ENCODE peak calls at places on chromosome 14, in four cellular contexts. W is GM12878, V is K562, G is HepG2. S is an unnamed sample.

GRCh38 chr14:92848941-92849340 is 54.8 kb downstream of the GOLGA5 start:
- DNase-seq in W (no peak), V (no peak), G (no peak), S (no peak)

GRCh38 chr14:24674204-24674970 is 40.4 kb upstream of the GZMB start:
- DNase-seq in W (no peak), V (no peak), G (no peak), S (no peak)

GRCh38 chr14:32472512-32473472 is 143.7 kb downstream of the AKAP6 start:
- DNase-seq in W (no peak), V (no peak), G (peak), S (no peak)

GRCh38 chr14:67168110-67168441 is 21.2 kb upstream of the GARIN2 start:
- DNase-seq in W (no peak), V (no peak), G (no peak), S (no peak)

GRCh38 chr14:55706893-55707292 is 126.9 kb downstream of the KTN1 start:
- DNase-seq in W (no peak), V (no peak), G (no peak), S (no peak)

GRCh38 chr14:93788307-93788556 is at the start of gene PRIMA1:
- DNase-seq in W (no peak), V (no peak), G (no peak), S (no peak)

GRCh38 chr14:99333214-99333613 is 61.2 kb upstream of the BCL11B start:
- DNase-seq in W (no peak), V (no peak), G (no peak), S (no peak)

GRCh38 chr14:102527255-102528232 is 18.0 kb upstream of the ANKRD9 start:
- DNase-seq in W (no peak), V (no peak), G (no peak), S (peak)

GRCh38 chr14:89425931-89426330 is 8.9 kb upstream of the FOXN3 start:
- DNase-seq in W (peak), V (no peak), G (peak), S (no peak)

GRCh38 chr14:21748869-21749303 is 75.3 kb upstream of the OR4E1 start:
- DNase-seq in W (no peak), V (peak), G (peak), S (peak)

GRCh38 chr14:24705840-24706239 is 71.8 kb upstream of the GZMB start:
- DNase-seq in W (peak), V (no peak), G (no peak), S (no peak)

GRCh38 chr14:77204457-77204796 is 22.8 kb downstream of the TMEM63C start:
- DNase-seq in W (no peak), V (no peak), G (no peak), S (no peak)

GRCh38 chr14:24692382-24693352 is 58.7 kb upstream of the GZMB start:
- DNase-seq in W (no peak), V (no peak), G (no peak), S (no peak)

GRCh38 chr14:65599375-65599774 is 186.8 kb downstream of the FUT8 start:
- DNase-seq in W (no peak), V (no peak), G (no peak), S (no peak)

GRCh38 chr14:74604896-74605295 is 7.1 kb downstream of the LTBP2 start:
- DNase-seq in W (no peak), V (no peak), G (no peak), S (no peak)

GRCh38 chr14:59688224-59689170 is 111.9 kb upstream of the CCDC175 start:
- DNase-seq in W (no peak), V (peak), G (peak), S (peak)

GRCh38 chr14:20440882-20441281 is 4.9 kb upstream of the KLHL33 start:
- DNase-seq in W (no peak), V (no peak), G (no peak), S (no peak)

GRCh38 chr14:35695072-35695471 is 114.0 kb downstream of the RALGAPA1 start:
- DNase-seq in W (no peak), V (no peak), G (no peak), S (no peak)

GRCh38 chr14:56055521-56055920 is 62.7 kb upstream of the PELI2 start:
- DNase-seq in W (no peak), V (no peak), G (no peak), S (no peak)

GRCh38 chr14:77409131-77409533 is 14.2 kb downstream of the NOXRED1 start:
- DNase-seq in W (no peak), V (peak), G (peak), S (peak)

GRCh38 chr14:23028800-23029199 is 5.9 kb downstream of the PSMB5 start:
- DNase-seq in W (no peak), V (no peak), G (no peak), S (no peak)

GRCh38 chr14:89422181-89422951 is 5.3 kb upstream of the FOXN3 start:
- DNase-seq in W (no peak), V (no peak), G (no peak), S (no peak)

GRCh38 chr14:21917699-21918436 is 244.2 kb upstream of the OR4E1 start:
- DNase-seq in W (peak), V (peak), G (peak), S (peak)

GRCh38 chr14:101791919-101792572 is 30.5 kb downstream of the PPP2R5C start:
- DNase-seq in W (no peak), V (no peak), G (no peak), S (no peak)

GRCh38 chr14:74474376-74474775 is 18.7 kb downstream of the NPC2 start:
- DNase-seq in W (no peak), V (no peak), G (no peak), S (no peak)

GRCh38 chr14:87615050-87615449 is 377.9 kb downstream of the GALC start:
- DNase-seq in W (no peak), V (no peak), G (no peak), S (no peak)

GRCh38 chr14:71300474-71301359 is 393.5 kb downstream of the PCNX1 start:
- DNase-seq in W (no peak), V (no peak), G (no peak), S (no peak)

GRCh38 chr14:36652542-36653201 is 9.0 kb upstream of the PAX9 start:
- DNase-seq in W (no peak), V (no peak), G (no peak), S (no peak)

GRCh38 chr14:72573725-72574426 is 320.0 kb downstream of the DPF3 start:
- DNase-seq in W (no peak), V (no peak), G (no peak), S (no peak)

GRCh38 chr14:72576258-72576657 is 317.6 kb downstream of the DPF3 start:
- DNase-seq in W (no peak), V (no peak), G (no peak), S (no peak)

GRCh38 chr14:72578514-72578913 is 315.4 kb downstream of the DPF3 start:
- DNase-seq in W (no peak), V (no peak), G (no peak), S (no peak)

GRCh38 chr14:72577521-72577920 is 316.4 kb downstream of the DPF3 start:
- DNase-seq in W (no peak), V (no peak), G (no peak), S (no peak)

GRCh38 chr14:72574687-72575086 is 319.2 kb downstream of the DPF3 start:
- DNase-seq in W (no peak), V (no peak), G (no peak), S (no peak)
- H3K27ac ChIP-seq in W (no peak), V (no peak), G (no peak), S (no peak)

GRCh38 chr14:100568998-100569733 is 18.1 kb downstream of the BEGAIN start:
- DNase-seq in W (no peak), V (no peak), G (no peak), S (no peak)

GRCh38 chr14:100568164-100568997 is 18.8 kb downstream of the BEGAIN start:
- DNase-seq in W (no peak), V (no peak), G (no peak), S (no peak)

GRCh38 chr14:100566586-100566985 is 20.6 kb downstream of the BEGAIN start:
- DNase-seq in W (no peak), V (no peak), G (no peak), S (no peak)

GRCh38 chr14:100567009-100567876 is 20.0 kb downstream of the BEGAIN start:
- DNase-seq in W (no peak), V (no peak), G (no peak), S (no peak)

GRCh38 chr14:100567877-100568163 is 19.4 kb downstream of the BEGAIN start:
- DNase-seq in W (no peak), V (no peak), G (no peak), S (no peak)
- TF ChIP-seq ESRRA in W (no peak), V (no peak), G (no peak), S (no peak)

GRCh38 chr14:68627868-68628604 is 164.8 kb downstream of the ZFP36L1 start:
- DNase-seq in W (no peak), V (no peak), G (no peak), S (no peak)

GRCh38 chr14:68627050-68627867 is 165.6 kb downstream of the ZFP36L1 start:
- DNase-seq in W (no peak), V (no peak), G (peak), S (peak)

GRCh38 chr14:68630611-68631013 is 162.3 kb downstream of the ZFP36L1 start:
- DNase-seq in W (no peak), V (no peak), G (peak), S (no peak)

GRCh38 chr14:68630081-68630571 is 162.7 kb downstream of the ZFP36L1 start:
- DNase-seq in W (no peak), V (no peak), G (no peak), S (no peak)

GRCh38 chr14:68628605-68629310 is 164.1 kb downstream of the ZFP36L1 start:
- DNase-seq in W (no peak), V (no peak), G (peak), S (no peak)
- H3K27ac ChIP-seq in W (no peak), V (no peak), G (no peak), S (peak)

DNA sequence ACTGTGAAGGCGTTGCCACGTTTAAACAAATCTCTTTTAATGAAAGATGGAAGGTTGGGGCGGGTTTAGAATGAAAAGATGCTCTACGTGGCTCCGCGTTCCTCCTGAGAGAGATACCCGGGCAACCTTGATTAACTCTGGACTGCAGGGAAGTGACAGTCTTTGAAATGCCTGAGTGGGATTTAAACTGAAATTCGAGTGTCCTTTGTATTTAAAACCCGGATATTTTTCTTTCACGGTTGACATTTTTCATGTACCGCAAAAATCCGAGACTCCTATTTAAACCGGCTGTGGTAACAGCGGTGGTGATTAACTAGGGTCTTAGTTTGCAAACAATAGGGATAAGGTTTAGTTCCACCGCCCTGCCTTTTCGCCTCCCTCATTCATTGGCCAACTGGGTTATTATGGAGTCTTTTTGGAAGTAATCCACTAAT is 697 bp downstream of the G2E3 start:
- DNase-seq in W (no peak), V (peak), G (peak), S (no peak)
- TF ChIP-seq ESRRA in W (no peak), V (no peak), G (no peak), S (no peak)

GRCh38 chr14:94971750-94972149 is 185.6 kb downstream of the DICER1 start:
- DNase-seq in W (no peak), V (no peak), G (no peak), S (no peak)

GRCh38 chr14:94974893-94975292 is 182.4 kb downstream of the DICER1 start:
- DNase-seq in W (no peak), V (no peak), G (no peak), S (no peak)

GRCh38 chr14:94977016-94977415 is 180.3 kb downstream of the DICER1 start:
- DNase-seq in W (no peak), V (no peak), G (no peak), S (no peak)

GRCh38 chr14:94974422-94974821 is 182.9 kb downstream of the DICER1 start:
- DNase-seq in W (no peak), V (no peak), G (no peak), S (no peak)

DNA sequence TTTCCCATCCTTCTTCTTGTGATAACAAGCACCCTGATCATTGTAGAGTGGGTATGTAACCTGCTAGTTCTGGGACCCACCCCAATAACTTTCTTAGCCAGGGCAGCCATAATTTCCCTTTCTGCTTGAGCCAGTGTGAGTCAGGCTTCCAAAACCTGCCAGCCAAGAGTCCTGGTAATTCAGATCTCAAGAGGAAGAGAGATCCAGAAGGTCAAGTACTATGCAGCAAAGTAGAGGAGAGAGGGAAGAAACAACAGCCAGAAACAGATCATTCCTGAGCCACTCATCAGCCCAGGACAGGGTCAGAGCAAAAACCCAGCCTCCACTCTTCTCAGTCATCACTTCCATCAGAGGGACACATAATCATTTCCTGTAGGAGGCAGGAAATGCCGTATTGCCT is 182.0 kb downstream of the DICER1 start:
- DNase-seq in W (no peak), V (no peak), G (no peak), S (no peak)
- H3K27ac ChIP-seq in W (no peak), V (no peak), G (no peak), S (no peak)